ENCODE peak calls at places on chromosome 5, in ten cellular contexts. G is activated naive CD4-positive, alpha-beta T cell treated with anti-CD3 and anti-CD28 coated beads, Interleukin-2, amount 10 ng/mL, durations not matched to agents 7 days and 5 days; K is naive thymus-derived CD4-positive, alpha-beta T cell; T is cerebellar cortex; E is LHCN-M2; Z is skeletal muscle cell; P is iPS DF 6.9; Y is left ventricle myocardium superior; O is HEK293T; Q is T-helper 2 cell. L is an unnamed sample.

GRCh38 chr5:153779852-153780251 is 258.9 kb downstream of the FAM114A2 start:
- DNase-seq in Q (no peak), Z (no peak), Y (no peak), O (no peak), E (no peak), P (no peak), T (no peak), K (no peak), G (no peak), L (no peak)

GRCh38 chr5:157506981-157507780 is 47.2 kb downstream of the NIPAL4 start:
- DNase-seq in Z (peak), O (no peak), E (peak), Y (peak), T (no peak), P (no peak), Q (no peak), G (no peak), K (no peak), L (no peak)

GRCh38 chr5:6753851-6754250 is 40.6 kb downstream of the TENT4A start:
- DNase-seq in G (no peak), O (no peak), Q (no peak), Y (no peak), T (peak), P (no peak), Z (no peak), E (no peak), K (no peak), L (no peak)

GRCh38 chr5:168404366-168404765 is 81.9 kb upstream of the RARS1 start:
- DNase-seq in T (no peak), E (peak), Q (no peak), Y (no peak), K (no peak), P (no peak), Z (peak), O (no peak), G (no peak), L (no peak)

GRCh38 chr5:139821806-139822552 is 26.4 kb downstream of the PSD2 start:
- DNase-seq in O (no peak), T (no peak), Y (no peak), E (no peak), K (no peak), Z (no peak), Q (no peak), P (no peak), G (no peak), L (no peak)

GRCh38 chr5:170491479-170491878 is 12.3 kb upstream of the KCNIP1 start:
- DNase-seq in Q (no peak), T (no peak), P (no peak), O (no peak), K (no peak), E (peak), Y (no peak), Z (peak), G (no peak), L (no peak)

GRCh38 chr5:33291216-33292000 is 149.4 kb upstream of the TARS1 start:
- DNase-seq in Y (peak), P (no peak), E (no peak), Q (no peak), T (no peak), G (no peak), O (no peak), K (no peak), Z (no peak), L (no peak)

GRCh38 chr5:82165740-82166530 is 112.2 kb downstream of the RPS23 start:
- DNase-seq in T (peak), P (peak), Z (peak), E (peak), Y (peak), Q (no peak), O (peak), K (no peak), G (peak), L (peak)

GRCh38 chr5:39121922-39122321 is 47.7 kb upstream of the RICTOR start:
- DNase-seq in K (no peak), Q (no peak), T (no peak), Z (no peak), E (no peak), P (no peak), O (no peak), G (no peak), Y (no peak), L (no peak)

GRCh38 chr5:58773744-58774441 is 191.0 kb downstream of the RAB3C start:
- DNase-seq in P (no peak), T (peak), Y (peak), Q (no peak), O (no peak), E (no peak), Z (no peak), G (no peak), K (no peak), L (peak)

GRCh38 chr5:159774476-159775031 is 141.7 kb upstream of the ADRA1B start:
- DNase-seq in G (no peak), O (no peak), K (no peak), E (no peak), Y (no peak), T (no peak), Z (no peak), Q (no peak), P (no peak), L (no peak)

GRCh38 chr5:121913397-121913796 is 48.4 kb upstream of the SRFBP1 start:
- DNase-seq in K (no peak), E (no peak), Q (no peak), G (no peak), P (no peak), T (no peak), O (no peak), Z (no peak), Y (no peak), L (no peak)

GRCh38 chr5:179919487-179920060 is 11.9 kb upstream of the TBC1D9B start:
- DNase-seq in K (no peak), Q (no peak), E (no peak), O (no peak), P (no peak), G (no peak), T (no peak), Y (no peak), Z (no peak), L (no peak)

GRCh38 chr5:62640437-62640836 is 61.8 kb downstream of the LRRC70 start:
- DNase-seq in O (no peak), Z (no peak), Q (no peak), K (no peak), Y (no peak), T (no peak), E (no peak), P (no peak), G (no peak), L (no peak)

GRCh38 chr5:83925321-83925877 is 204.7 kb upstream of the HAPLN1 start:
- DNase-seq in Z (no peak), Y (no peak), G (no peak), P (no peak), E (peak), K (no peak), Q (no peak), O (no peak), T (no peak), L (no peak)

GRCh38 chr5:73513996-73514395 is 15.8 kb downstream of the BTF3 start:
- DNase-seq in K (no peak), T (no peak), P (no peak), Q (no peak), Z (no peak), G (no peak), Y (no peak), O (no peak), E (no peak), L (no peak)

GRCh38 chr5:179293276-179293675 is 52.0 kb downstream of the ADAMTS2 start:
- DNase-seq in T (no peak), E (no peak), Z (no peak), Q (no peak), P (no peak), Y (peak), O (no peak), K (no peak), G (no peak), L (no peak)

GRCh38 chr5:127596501-127596900 is 52.4 kb upstream of the CTXN3 start:
- DNase-seq in O (no peak), T (no peak), Z (no peak), K (no peak), P (no peak), Q (no peak), Y (no peak), E (no peak), G (no peak), L (no peak)

GRCh38 chr5:39428639-39429038 is 3.9 kb upstream of the DAB2 start:
- DNase-seq in K (no peak), P (no peak), Y (no peak), T (no peak), Z (no peak), Q (no peak), E (no peak), O (no peak), G (no peak), L (no peak)

GRCh38 chr5:15983392-15983791 is 196.2 kb downstream of the MARCHF11 start:
- DNase-seq in T (no peak), O (no peak), G (no peak), Y (no peak), P (no peak), Z (no peak), E (peak), K (no peak), Q (no peak), L (no peak)

GRCh38 chr5:137733922-137734695 is 1.8 kb downstream of the KLHL3 start:
- DNase-seq in Y (no peak), O (no peak), Q (no peak), G (no peak), K (no peak), P (no peak), E (no peak), Z (no peak), T (no peak), L (no peak)

GRCh38 chr5:59390074-59390659 is 503.4 kb downstream of the PDE4D start:
- DNase-seq in Q (no peak), Z (no peak), Y (no peak), G (peak), P (no peak), E (peak), O (no peak), K (no peak), T (peak), L (no peak)

GRCh38 chr5:90170231-90170630 is 239.3 kb downstream of the CETN3 start:
- DNase-seq in K (no peak), O (no peak), G (no peak), Q (no peak), T (peak), E (peak), P (no peak), Z (no peak), Y (no peak), L (no peak)

GRCh38 chr5:9667906-9668305 is 37.8 kb upstream of the TAS2R1 start:
- DNase-seq in K (no peak), Y (no peak), E (no peak), P (no peak), G (no peak), T (no peak), Q (no peak), O (no peak), Z (no peak), L (no peak)

GRCh38 chr5:42718591-42718990 is 38.0 kb upstream of the CCDC152 start:
- DNase-seq in Y (no peak), O (no peak), T (no peak), E (peak), Z (peak), P (no peak), G (peak), K (no peak), Q (no peak), L (no peak)

GRCh38 chr5:84332106-84332505 is 52.6 kb downstream of the EDIL3 start:
- DNase-seq in T (no peak), E (no peak), Q (no peak), K (no peak), Y (no peak), P (no peak), O (no peak), Z (no peak), G (no peak), L (no peak)

GRCh38 chr5:40121236-40121635 is 558.5 kb upstream of the PTGER4 start:
- DNase-seq in Z (no peak), P (no peak), E (no peak), T (no peak), Y (no peak), K (no peak), O (no peak), G (no peak), Q (no peak), L (no peak)

GRCh38 chr5:158522761-158523160 is 577.0 kb downstream of the EBF1 start:
- DNase-seq in T (no peak), P (no peak), Y (peak), O (no peak), Z (no peak), Q (no peak), E (no peak), K (no peak), G (no peak), L (no peak)

GRCh38 chr5:1445895-1446601 is 808 bp upstream of the SLC6A3 start:
- DNase-seq in G (no peak), Q (no peak), E (no peak), O (no peak), Z (no peak), K (no peak), T (no peak), P (no peak), Y (no peak), L (no peak)

L was measured in LNCaP clone FGC.